ENCODE peak calls at places on chromosome 12, in nine cellular contexts. Z is progenitor cell of endocrine pancreas, N is epithelial cell of esophagus, E is prostate gland, F is cardiac muscle cell, D is astrocyte of the spinal cord, I is foreskin fibroblast, Q is nephron progenitor cell, Y is heart left ventricle. R is an unnamed sample.

GRCh38 chr12:50419112-50419909 is 18.6 kb downstream of the LARP4 start:
- DNase-seq in D (no peak), Q (no peak), I (no peak), F (no peak), Z (no peak), E (no peak), Y (no peak), N (peak; percentile 77), R (no peak)

GRCh38 chr12:55637467-55637866 is 775 bp downstream of the OR10P1 start:
- DNase-seq in Y (no peak), Q (no peak), D (no peak), E (no peak), I (no peak), Z (no peak), N (no peak), F (no peak), R (no peak)

GRCh38 chr12:89939468-89940215 is 231.0 kb upstream of the ATP2B1 start:
- DNase-seq in F (no peak), Y (no peak), N (peak; percentile 64), Z (no peak), I (no peak), Q (no peak), D (no peak), E (no peak), R (no peak)

GRCh38 chr12:59039005-59039404 is 118.7 kb upstream of the LRIG3 start:
- DNase-seq in F (no peak), Q (no peak), E (no peak), D (no peak), N (no peak), I (no peak), Y (no peak), Z (no peak), R (no peak)

GRCh38 chr12:111434049-111434448 is 28.3 kb downstream of the SH2B3 start:
- DNase-seq in N (no peak), D (no peak), I (no peak), E (no peak), F (no peak), Y (no peak), Q (no peak), Z (no peak), R (no peak)

GRCh38 chr12:71691504-71692129 is 5.7 kb downstream of the TMEM19 start:
- DNase-seq in D (no peak), I (no peak), E (no peak), Q (no peak), N (no peak), Y (no peak), F (no peak), Z (no peak), R (no peak)

GRCh38 chr12:131604146-131604844 is 106.6 kb upstream of the SFSWAP start:
- DNase-seq in F (no peak), I (no peak), E (no peak), D (no peak), Q (peak; percentile 37), Y (no peak), Z (no peak), N (no peak), R (no peak)

GRCh38 chr12:114963846-114964245 is 279.9 kb upstream of the TBX3 start:
- DNase-seq in Z (no peak), I (no peak), Y (no peak), E (no peak), F (no peak), D (no peak), Q (no peak), N (no peak), R (no peak)

GRCh38 chr12:132740313-132740646 is 21.4 kb downstream of the ANKLE2 start:
- DNase-seq in Q (no peak), Z (no peak), F (no peak), N (no peak), D (no peak), I (no peak), Y (no peak), E (no peak), R (no peak)

GRCh38 chr12:121089031-121089812 is 43.5 kb upstream of the P2RX7 start:
- DNase-seq in D (no peak), I (no peak), E (no peak), Q (no peak), N (no peak), Z (no peak), F (peak; percentile 5), Y (no peak), R (no peak)

GRCh38 chr12:71664411-71665108 is 459 bp downstream of the THAP2 start:
- DNase-seq in F (peak; percentile 21), I (no peak), Z (no peak), Y (no peak), Q (no peak), N (peak; percentile 28), E (no peak), D (no peak), R (no peak)

GRCh38 chr12:9687228-9687627 is 17.7 kb downstream of the CLEC2D start:
- DNase-seq in Z (no peak), N (peak; percentile 85), E (no peak), I (peak; percentile 58), Y (no peak), Q (no peak), D (peak; percentile 67), F (no peak), R (no peak)
- TF ChIP-seq CTCF in Z (no peak), N (no peak), E (no peak), I (no peak), Y (no peak), Q (no peak), D (no peak), F (no peak), R (no peak)

DNA sequence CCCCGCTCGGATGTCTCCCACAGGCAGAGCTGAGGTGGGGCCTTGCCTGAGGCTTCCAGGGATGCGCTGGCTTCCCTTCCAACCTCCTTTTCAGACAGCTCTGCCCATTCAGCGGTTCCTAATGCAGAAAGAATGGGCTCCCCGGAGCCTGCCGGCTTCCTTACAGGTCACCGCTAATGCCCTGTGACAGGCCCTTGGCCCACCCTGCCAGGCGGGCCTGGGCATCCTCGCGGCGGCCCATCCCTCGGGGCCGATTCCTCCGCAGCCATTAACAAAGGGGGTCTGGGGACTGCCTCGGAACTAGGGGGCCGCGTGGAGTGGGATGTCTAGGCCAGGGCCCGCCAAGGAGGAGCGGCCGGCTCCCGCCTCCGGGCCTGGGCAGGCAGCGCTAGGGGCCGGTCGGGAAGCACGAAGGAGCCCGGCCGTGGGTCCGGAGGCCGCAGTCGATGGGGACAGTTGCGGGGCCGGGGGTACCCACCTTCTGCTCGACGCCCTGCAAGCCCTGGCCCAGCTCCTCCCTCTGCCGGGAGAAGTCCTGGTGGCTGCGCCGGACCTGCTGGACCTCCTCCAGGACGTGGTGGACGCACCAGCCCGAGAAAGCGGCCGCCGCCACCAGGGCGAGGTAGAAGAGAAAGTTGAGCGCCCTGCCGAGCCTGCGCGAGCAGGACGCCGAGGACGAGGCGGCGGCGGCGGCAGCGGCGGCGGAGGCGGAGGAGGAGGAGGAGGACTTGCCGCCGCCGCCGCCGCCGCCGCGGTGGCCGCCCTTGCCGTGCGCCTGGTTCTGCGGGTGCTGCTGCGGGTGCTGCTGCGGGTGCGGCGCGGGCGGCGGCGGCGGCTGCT is 709 bp downstream of the CKAP4 start:
- DNase-seq in N (peak; percentile 64), Y (peak; percentile 71), Q (peak; percentile 75), E (peak; percentile 36), D (peak; percentile 72), Z (peak; percentile 51), I (peak; percentile 66), F (peak; percentile 78), R (peak; percentile 64)
- TF ChIP-seq CTCF in N (no peak), Y (no peak), Q (no peak), E (no peak), D (no peak), Z (peak; percentile 7), I (peak; percentile 4), F (no peak), R (no peak)

DNA sequence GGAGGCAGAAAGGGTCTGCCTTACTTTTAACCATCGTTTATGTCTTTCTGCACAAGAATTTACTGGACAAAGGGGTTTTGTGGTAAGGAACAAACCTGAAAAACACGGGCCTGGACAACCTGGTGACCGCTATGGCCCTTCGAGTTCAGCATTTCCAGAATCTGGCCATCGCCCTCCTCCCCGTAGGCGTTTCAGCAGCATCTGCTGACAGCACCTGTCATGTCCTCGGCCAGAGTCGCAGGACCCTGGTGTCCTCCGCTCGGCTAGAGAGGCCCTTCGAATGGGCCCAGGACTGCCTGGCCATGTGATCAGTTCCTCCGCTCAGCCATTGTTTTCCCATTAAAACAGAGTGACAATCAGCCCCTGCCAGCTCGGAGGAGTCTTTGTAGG is 142.8 kb upstream of the FKBP4 start:
- DNase-seq in I (no peak), F (no peak), Y (no peak), Z (no peak), E (no peak), N (no peak), D (no peak), Q (no peak), R (no peak)
- TF ChIP-seq CTCF in I (no peak), F (no peak), Y (no peak), Z (no peak), E (no peak), N (no peak), D (no peak), Q (no peak), R (no peak)

DNA sequence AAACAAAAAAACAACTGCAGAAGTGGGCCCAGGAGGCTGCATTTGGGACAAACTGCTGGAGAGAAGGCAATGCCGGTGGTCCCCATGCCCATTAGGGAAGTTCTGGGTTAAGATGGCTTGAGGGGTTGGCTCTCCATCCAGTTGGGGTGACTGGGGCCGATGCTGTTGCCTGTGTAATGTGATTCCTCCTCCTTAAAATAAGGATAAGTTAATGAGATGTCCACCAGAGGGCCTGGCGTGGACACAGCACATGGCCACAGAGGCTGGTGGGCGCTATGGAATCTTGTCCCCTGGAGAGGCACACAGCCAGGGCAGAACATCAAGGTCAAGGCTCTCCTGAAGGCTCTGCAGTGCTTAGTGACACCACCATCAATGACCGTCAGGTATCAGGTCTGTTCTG is 1.0 kb upstream of the TESC start:
- DNase-seq in N (no peak), Y (no peak), I (no peak), E (no peak), F (no peak), D (no peak), Q (peak; percentile 32), Z (no peak), R (no peak)
- TF ChIP-seq CTCF in N (no peak), Y (peak; percentile 26), I (peak; percentile 32), E (no peak), F (peak; percentile 36), D (peak; percentile 33), Q (peak; percentile 34), Z (peak; percentile 45), R (peak; percentile 50)

DNA sequence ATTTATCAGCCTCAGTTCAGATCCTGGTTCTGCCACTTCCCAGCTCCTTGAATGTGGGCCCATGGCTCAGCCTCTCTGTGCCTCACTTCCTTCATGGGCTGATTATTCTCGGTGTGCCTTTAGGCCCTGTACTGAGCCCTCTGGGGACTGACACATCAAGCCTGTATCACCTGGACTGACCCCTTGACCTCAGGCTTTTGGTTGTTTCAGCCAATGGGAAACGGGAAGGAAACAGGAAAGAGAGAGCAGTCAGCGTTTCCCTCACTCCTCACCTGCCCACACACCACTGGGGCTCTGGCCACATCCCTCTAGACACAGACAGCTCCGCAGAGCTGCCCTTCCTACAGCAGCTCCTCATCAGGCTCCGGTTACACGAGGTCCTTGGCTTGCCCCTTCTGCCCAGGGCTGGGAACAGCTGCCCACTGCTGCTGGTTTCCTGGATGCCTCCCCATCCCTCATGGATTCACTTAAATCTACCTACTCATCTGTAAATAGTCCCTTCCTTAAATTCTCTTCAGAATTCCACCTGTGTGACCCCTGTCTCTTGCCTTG is 37.0 kb upstream of the ITPR2 start:
- DNase-seq in Q (peak; percentile 11), F (no peak), Y (no peak), E (no peak), N (no peak), Z (no peak), I (no peak), D (no peak), R (no peak)
- TF ChIP-seq CTCF in Q (no peak), F (no peak), Y (no peak), E (no peak), N (no peak), Z (no peak), I (no peak), D (no peak), R (no peak)

GRCh38 chr12:53940448-53941014 is 1.9 kb downstream of the HOXC13 start:
- DNase-seq in E (no peak), Y (no peak), Q (no peak), D (no peak), I (no peak), N (no peak), F (no peak), Z (no peak), R (no peak)
- TF ChIP-seq CTCF in E (no peak), Y (no peak), Q (no peak), D (no peak), I (no peak), N (no peak), F (no peak), Z (no peak), R (no peak)